ENCODE peak calls at places on chromosomes 5 and 9, in eight cellular contexts. One of them, this sample, is unnamed.

GRCh38 chr9:129343697-129344375 is 165.8 kb upstream of the IER5L start:
- DNase-seq in A549: no peak
- DNase-seq in neural progenitor cell: no peak
- DNase-seq in AG09309: no peak
- DNase-seq in AG04450: no peak
- DNase-seq in Peyer's patch: peak; percentile 73
- DNase-seq in adrenal gland: peak; percentile 71
- DNase-seq in astrocyte of the spinal cord: no peak
- DNase-seq in this sample: no peak

GRCh38 chr5:132489871-132490483 is 596 bp downstream of the IRF1 start:
- DNase-seq in A549: peak; percentile 43
- DNase-seq in neural progenitor cell: peak; percentile 62
- DNase-seq in AG09309: no peak
- DNase-seq in AG04450: no peak
- DNase-seq in Peyer's patch: peak; percentile 87
- DNase-seq in adrenal gland: peak; percentile 64
- DNase-seq in astrocyte of the spinal cord: peak; percentile 47
- DNase-seq in this sample: no peak

GRCh38 chr9:136880651-136881050 is 5.7 kb upstream of the TRAF2 start:
- DNase-seq in A549: no peak
- DNase-seq in neural progenitor cell: no peak
- DNase-seq in AG09309: no peak
- DNase-seq in AG04450: no peak
- DNase-seq in Peyer's patch: no peak
- DNase-seq in adrenal gland: no peak
- DNase-seq in astrocyte of the spinal cord: no peak
- DNase-seq in this sample: no peak

GRCh38 chr9:124282442-124283231 is 24.9 kb downstream of the NEK6 start:
- DNase-seq in A549: no peak
- DNase-seq in neural progenitor cell: no peak
- DNase-seq in AG09309: no peak
- DNase-seq in AG04450: no peak
- DNase-seq in Peyer's patch: peak; percentile 65
- DNase-seq in adrenal gland: peak; percentile 45
- DNase-seq in astrocyte of the spinal cord: peak; percentile 77
- DNase-seq in this sample: no peak

GRCh38 chr9:18182636-18183035 is 291.3 kb upstream of the ADAMTSL1 start:
- DNase-seq in A549: no peak
- DNase-seq in neural progenitor cell: no peak
- DNase-seq in AG09309: no peak
- DNase-seq in AG04450: no peak
- DNase-seq in Peyer's patch: peak; percentile 78
- DNase-seq in adrenal gland: no peak
- DNase-seq in astrocyte of the spinal cord: no peak
- DNase-seq in this sample: no peak

GRCh38 chr5:62643556-62644451 is 65.2 kb downstream of the LRRC70 start:
- DNase-seq in A549: no peak
- DNase-seq in neural progenitor cell: no peak
- DNase-seq in AG09309: no peak
- DNase-seq in AG04450: no peak
- DNase-seq in Peyer's patch: no peak
- DNase-seq in adrenal gland: peak; percentile 15
- DNase-seq in astrocyte of the spinal cord: no peak
- DNase-seq in this sample: no peak

GRCh38 chr5:97136471-97136870 is 5.9 kb downstream of the LIX1 start:
- DNase-seq in A549: no peak
- DNase-seq in neural progenitor cell: no peak
- DNase-seq in AG09309: no peak
- DNase-seq in AG04450: no peak
- DNase-seq in Peyer's patch: no peak
- DNase-seq in adrenal gland: no peak
- DNase-seq in astrocyte of the spinal cord: no peak
- DNase-seq in this sample: no peak

GRCh38 chr5:8081179-8081578 is 212.2 kb downstream of the MTRR start:
- DNase-seq in A549: no peak
- DNase-seq in neural progenitor cell: no peak
- DNase-seq in AG09309: no peak
- DNase-seq in AG04450: no peak
- DNase-seq in Peyer's patch: no peak
- DNase-seq in adrenal gland: no peak
- DNase-seq in astrocyte of the spinal cord: no peak
- DNase-seq in this sample: no peak

GRCh38 chr9:550267-550790 is 291.2 kb upstream of the DMRT1 start:
- DNase-seq in A549: no peak
- DNase-seq in neural progenitor cell: no peak
- DNase-seq in AG09309: no peak
- DNase-seq in AG04450: no peak
- DNase-seq in Peyer's patch: no peak
- DNase-seq in adrenal gland: no peak
- DNase-seq in astrocyte of the spinal cord: no peak
- DNase-seq in this sample: no peak

GRCh38 chr9:75589497-75589896 is 301.0 kb upstream of the PCSK5 start:
- DNase-seq in A549: no peak
- DNase-seq in neural progenitor cell: no peak
- DNase-seq in AG09309: no peak
- DNase-seq in AG04450: no peak
- DNase-seq in Peyer's patch: no peak
- DNase-seq in adrenal gland: no peak
- DNase-seq in astrocyte of the spinal cord: no peak
- DNase-seq in this sample: no peak

GRCh38 chr5:103456476-103456875 is 106.1 kb downstream of the NUDT12 start:
- DNase-seq in A549: no peak
- DNase-seq in neural progenitor cell: no peak
- DNase-seq in AG09309: no peak
- DNase-seq in AG04450: no peak
- DNase-seq in Peyer's patch: no peak
- DNase-seq in adrenal gland: no peak
- DNase-seq in astrocyte of the spinal cord: no peak
- DNase-seq in this sample: no peak

GRCh38 chr5:134136771-134137170 is 22.3 kb downstream of the TCF7 start:
- DNase-seq in A549: no peak
- DNase-seq in neural progenitor cell: no peak
- DNase-seq in AG09309: no peak
- DNase-seq in AG04450: no peak
- DNase-seq in Peyer's patch: no peak
- DNase-seq in adrenal gland: peak; percentile 5
- DNase-seq in astrocyte of the spinal cord: no peak
- DNase-seq in this sample: peak; percentile 51

GRCh38 chr5:34535944-34536628 is 120.0 kb upstream of the RAI14 start:
- DNase-seq in A549: no peak
- DNase-seq in neural progenitor cell: no peak
- DNase-seq in AG09309: no peak
- DNase-seq in AG04450: no peak
- DNase-seq in Peyer's patch: no peak
- DNase-seq in adrenal gland: no peak
- DNase-seq in astrocyte of the spinal cord: no peak
- DNase-seq in this sample: no peak

GRCh38 chr5:116527587-116527986 is 47.0 kb downstream of the SEMA6A start:
- DNase-seq in A549: no peak
- DNase-seq in neural progenitor cell: no peak
- DNase-seq in AG09309: no peak
- DNase-seq in AG04450: no peak
- DNase-seq in Peyer's patch: no peak
- DNase-seq in adrenal gland: no peak
- DNase-seq in astrocyte of the spinal cord: no peak
- DNase-seq in this sample: no peak

GRCh38 chr5:130386155-130386554 is 481.9 kb downstream of the CHSY3 start:
- DNase-seq in A549: no peak
- DNase-seq in neural progenitor cell: no peak
- DNase-seq in AG09309: no peak
- DNase-seq in AG04450: no peak
- DNase-seq in Peyer's patch: no peak
- DNase-seq in adrenal gland: no peak
- DNase-seq in astrocyte of the spinal cord: no peak
- DNase-seq in this sample: no peak

GRCh38 chr5:178667109-178667508 is 40.3 kb upstream of the CLK4 start:
- DNase-seq in A549: no peak
- DNase-seq in neural progenitor cell: no peak
- DNase-seq in AG09309: no peak
- DNase-seq in AG04450: no peak
- DNase-seq in Peyer's patch: no peak
- DNase-seq in adrenal gland: no peak
- DNase-seq in astrocyte of the spinal cord: no peak
- DNase-seq in this sample: no peak

GRCh38 chr5:78377056-78377717 is 16.8 kb downstream of the SCAMP1 start:
- DNase-seq in A549: no peak
- DNase-seq in neural progenitor cell: no peak
- DNase-seq in AG09309: no peak
- DNase-seq in AG04450: no peak
- DNase-seq in Peyer's patch: no peak
- DNase-seq in adrenal gland: peak; percentile 52
- DNase-seq in astrocyte of the spinal cord: peak; percentile 9
- DNase-seq in this sample: no peak

GRCh38 chr5:136638084-136638483 is 272.7 kb upstream of the TRPC7 start:
- DNase-seq in A549: no peak
- DNase-seq in neural progenitor cell: no peak
- DNase-seq in AG09309: peak; percentile 2
- DNase-seq in AG04450: no peak
- DNase-seq in Peyer's patch: no peak
- DNase-seq in adrenal gland: no peak
- DNase-seq in astrocyte of the spinal cord: no peak
- DNase-seq in this sample: no peak

GRCh38 chr5:176798949-176799348 is 11.4 kb upstream of the UNC5A start:
- DNase-seq in A549: no peak
- DNase-seq in neural progenitor cell: no peak
- DNase-seq in AG09309: no peak
- DNase-seq in AG04450: no peak
- DNase-seq in Peyer's patch: no peak
- DNase-seq in adrenal gland: no peak
- DNase-seq in astrocyte of the spinal cord: no peak
- DNase-seq in this sample: peak; percentile 59

GRCh38 chr5:138503487-138504270 is 38.4 kb downstream of the EGR1 start:
- DNase-seq in A549: peak; percentile 86
- DNase-seq in neural progenitor cell: peak; percentile 78
- DNase-seq in AG09309: peak; percentile 31
- DNase-seq in AG04450: peak; percentile 46
- DNase-seq in Peyer's patch: peak; percentile 63
- DNase-seq in adrenal gland: peak; percentile 46
- DNase-seq in astrocyte of the spinal cord: peak; percentile 69
- DNase-seq in this sample: no peak

GRCh38 chr5:125137535-125137934 is 391.1 kb upstream of the ZNF608 start:
- DNase-seq in A549: no peak
- DNase-seq in neural progenitor cell: no peak
- DNase-seq in AG09309: no peak
- DNase-seq in AG04450: no peak
- DNase-seq in Peyer's patch: no peak
- DNase-seq in adrenal gland: no peak
- DNase-seq in astrocyte of the spinal cord: peak; percentile 28
- DNase-seq in this sample: no peak

GRCh38 chr5:149374801-149375200 is 4.3 kb downstream of the IL17B start:
- DNase-seq in A549: no peak
- DNase-seq in neural progenitor cell: no peak
- DNase-seq in AG09309: no peak
- DNase-seq in AG04450: no peak
- DNase-seq in Peyer's patch: no peak
- DNase-seq in adrenal gland: no peak
- DNase-seq in astrocyte of the spinal cord: no peak
- DNase-seq in this sample: no peak

GRCh38 chr5:127092690-127093089 is 19.4 kb upstream of the C5orf63 start:
- DNase-seq in A549: no peak
- DNase-seq in neural progenitor cell: peak; percentile 9
- DNase-seq in AG09309: peak; percentile 34
- DNase-seq in AG04450: no peak
- DNase-seq in Peyer's patch: no peak
- DNase-seq in adrenal gland: no peak
- DNase-seq in astrocyte of the spinal cord: peak; percentile 72
- DNase-seq in this sample: no peak

GRCh38 chr5:150339165-150339564 is 18.3 kb upstream of the TCOF1 start:
- DNase-seq in A549: no peak
- DNase-seq in neural progenitor cell: no peak
- DNase-seq in AG09309: no peak
- DNase-seq in AG04450: no peak
- DNase-seq in Peyer's patch: no peak
- DNase-seq in adrenal gland: no peak
- DNase-seq in astrocyte of the spinal cord: no peak
- DNase-seq in this sample: no peak

GRCh38 chr9:97740848-97741821 is 44.0 kb upstream of the XPA start:
- DNase-seq in A549: no peak
- DNase-seq in neural progenitor cell: peak; percentile 92
- DNase-seq in AG09309: no peak
- DNase-seq in AG04450: no peak
- DNase-seq in Peyer's patch: peak; percentile 52
- DNase-seq in adrenal gland: peak; percentile 75
- DNase-seq in astrocyte of the spinal cord: peak; percentile 52
- DNase-seq in this sample: no peak
- TF ChIP-seq CTCF in A549: no peak
- TF ChIP-seq CTCF in neural progenitor cell: peak; percentile 27
- TF ChIP-seq CTCF in AG09309: peak; percentile 26
- TF ChIP-seq CTCF in AG04450: peak; percentile 18
- TF ChIP-seq CTCF in Peyer's patch: no peak
- TF ChIP-seq CTCF in adrenal gland: peak; percentile 30
- TF ChIP-seq CTCF in astrocyte of the spinal cord: peak; percentile 15
- TF ChIP-seq CTCF in this sample: peak; percentile 34

GRCh38 chr5:101976933-101977332 is 319.2 kb downstream of the SLCO4C1 start:
- DNase-seq in A549: no peak
- DNase-seq in neural progenitor cell: no peak
- DNase-seq in AG09309: no peak
- DNase-seq in AG04450: no peak
- DNase-seq in Peyer's patch: no peak
- DNase-seq in adrenal gland: no peak
- DNase-seq in astrocyte of the spinal cord: no peak
- DNase-seq in this sample: no peak

GRCh38 chr5:101977729-101978345 is 318.2 kb downstream of the SLCO4C1 start:
- DNase-seq in A549: peak; percentile 23
- DNase-seq in neural progenitor cell: peak; percentile 81
- DNase-seq in AG09309: no peak
- DNase-seq in AG04450: peak; percentile 1
- DNase-seq in Peyer's patch: no peak
- DNase-seq in adrenal gland: no peak
- DNase-seq in astrocyte of the spinal cord: peak; percentile 63
- DNase-seq in this sample: no peak
- TF ChIP-seq CTCF in A549: peak; percentile 78
- TF ChIP-seq CTCF in neural progenitor cell: peak; percentile 82
- TF ChIP-seq CTCF in AG09309: peak; percentile 39
- TF ChIP-seq CTCF in AG04450: peak; percentile 46
- TF ChIP-seq CTCF in Peyer's patch: no peak
- TF ChIP-seq CTCF in adrenal gland: peak; percentile 51
- TF ChIP-seq CTCF in astrocyte of the spinal cord: peak; percentile 60
- TF ChIP-seq CTCF in this sample: peak; percentile 92

DNA sequence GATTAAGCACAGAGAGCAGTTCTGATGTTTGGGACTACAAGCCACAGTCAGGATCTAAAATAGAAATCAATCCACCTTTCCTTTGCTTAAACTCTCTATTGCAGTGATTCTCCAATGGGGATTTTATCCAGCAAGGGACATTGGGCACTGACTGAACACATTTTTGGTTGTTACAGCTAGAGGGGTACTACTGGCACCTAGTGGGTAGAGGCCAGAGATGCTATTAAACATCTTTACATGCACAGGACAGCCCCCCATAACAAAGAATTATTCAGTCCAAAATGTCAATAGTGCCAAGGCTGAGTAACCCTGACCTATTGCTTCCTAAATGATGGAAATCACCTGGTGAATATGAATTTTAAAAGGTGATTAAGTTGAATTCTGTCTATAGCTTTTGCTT is 12.0 kb downstream of the ZNF622 start:
- DNase-seq in A549: no peak
- DNase-seq in neural progenitor cell: peak; percentile 28
- DNase-seq in AG09309: no peak
- DNase-seq in AG04450: no peak
- DNase-seq in Peyer's patch: no peak
- DNase-seq in adrenal gland: no peak
- DNase-seq in astrocyte of the spinal cord: no peak
- DNase-seq in this sample: no peak
- TF ChIP-seq CTCF in A549: no peak
- TF ChIP-seq CTCF in neural progenitor cell: peak; percentile 43
- TF ChIP-seq CTCF in AG09309: no peak
- TF ChIP-seq CTCF in AG04450: no peak
- TF ChIP-seq CTCF in Peyer's patch: no peak
- TF ChIP-seq CTCF in adrenal gland: no peak
- TF ChIP-seq CTCF in astrocyte of the spinal cord: peak; percentile 1
- TF ChIP-seq CTCF in this sample: peak; percentile 17

GRCh38 chr9:89310486-89311345 is at the start of gene CKS2:
- DNase-seq in A549: peak; percentile 94
- DNase-seq in neural progenitor cell: peak; percentile 100
- DNase-seq in AG09309: peak; percentile 99
- DNase-seq in AG04450: peak; percentile 100
- DNase-seq in Peyer's patch: peak; percentile 100
- DNase-seq in adrenal gland: peak; percentile 100
- DNase-seq in astrocyte of the spinal cord: peak; percentile 100
- DNase-seq in this sample: peak; percentile 100
- TF ChIP-seq CTCF in A549: no peak
- TF ChIP-seq CTCF in neural progenitor cell: peak; percentile 10
- TF ChIP-seq CTCF in AG09309: no peak
- TF ChIP-seq CTCF in AG04450: no peak
- TF ChIP-seq CTCF in Peyer's patch: no peak
- TF ChIP-seq CTCF in adrenal gland: peak; percentile 18
- TF ChIP-seq CTCF in astrocyte of the spinal cord: no peak
- TF ChIP-seq CTCF in this sample: peak; percentile 38

This sample was measured in chondrocyte.